ENCODE peak calls at places on chromosomes 1 and 21, in nine cellular contexts. A is fibroblast of lung, B is PC-3, S is IMR-90, F is trophoblast cell, G is GM23248, K is neural progenitor cell, V is HCT116, I is H9. C is an unnamed sample. For H3K27me3, the result is how much of the 10 kb centered on the place peaks cover.

GRCh38 chr1:62398377-62398776 is 38.5 kb upstream of the USP1 start:
- DNase-seq in A (peak), B (peak), S (peak), F (no peak), G (peak), K (no peak), V (no peak), I (no peak), C (peak)

GRCh38 chr1:215682232-215682631 is 115.1 kb downstream of the KCTD3 start:
- DNase-seq in A (no peak), B (peak), S (peak), F (no peak), G (peak), K (no peak), V (no peak), I (no peak), C (no peak)

GRCh38 chr1:55062801-55063561 is 23.6 kb downstream of the PCSK9 start:
- DNase-seq in A (no peak), B (no peak), S (no peak), F (no peak), G (no peak), K (no peak), V (no peak), I (peak), C (peak)

GRCh38 chr21:38311765-38312164 is 55.0 kb downstream of the KCNJ15 start:
- DNase-seq in A (peak), B (no peak), S (no peak), F (no peak), G (peak), K (no peak), V (no peak), I (no peak), C (no peak)

GRCh38 chr1:110605901-110606783 is at the start of gene KCNA2:
- DNase-seq in A (peak), B (no peak), S (no peak), F (no peak), G (peak), K (peak), V (no peak), I (peak), C (peak)

GRCh38 chr1:192831706-192832355 is 23.0 kb downstream of the RGS2 start:
- DNase-seq in A (peak), B (peak), S (peak), F (no peak), G (peak), K (no peak), V (no peak), I (no peak), C (no peak)

GRCh38 chr1:219066631-219067349 is 106.9 kb upstream of the LYPLAL1 start:
- DNase-seq in A (peak), B (peak), S (peak), F (peak), G (peak), K (no peak), V (peak), I (no peak), C (peak)

GRCh38 chr1:155134858-155135415 is 715 bp upstream of the SLC50A1 start:
- DNase-seq in A (peak), B (peak), S (peak), F (peak), G (peak), K (peak), V (peak), I (peak), C (peak)

GRCh38 chr1:247331526-247332214 is at the start of gene ZNF496:
- DNase-seq in A (peak), B (peak), S (peak), F (no peak), G (peak), K (peak), V (peak), I (peak), C (peak)

GRCh38 chr1:232635778-232636356 is 5.9 kb upstream of the SIPA1L2 start:
- DNase-seq in A (peak), B (peak), S (peak), F (no peak), G (peak), K (peak), V (no peak), I (no peak), C (peak)

GRCh38 chr1:71638081-71638766 is 557.4 kb upstream of the ZRANB2 start:
- DNase-seq in A (peak), B (peak), S (peak), F (no peak), G (peak), K (no peak), V (no peak), I (no peak), C (no peak)

GRCh38 chr1:226787638-226788037 is 48.6 kb upstream of the ITPKB start:
- DNase-seq in A (no peak), B (no peak), S (no peak), F (no peak), G (no peak), K (no peak), V (no peak), I (no peak), C (no peak)

GRCh38 chr1:187157115-187157514 is 328.4 kb downstream of the PLA2G4A start:
- DNase-seq in A (no peak), B (peak), S (peak), F (no peak), G (no peak), K (no peak), V (no peak), I (no peak), C (no peak)

GRCh38 chr1:231808116-231808515 is 181.5 kb downstream of the DISC1 start:
- DNase-seq in A (no peak), B (no peak), S (no peak), F (no peak), G (peak), K (no peak), V (no peak), I (no peak), C (no peak)

GRCh38 chr1:54153548-54154439 is 994 bp upstream of the CDCP2 start:
- DNase-seq in A (peak), B (peak), S (peak), F (no peak), G (peak), K (peak), V (no peak), I (peak), C (peak)

GRCh38 chr1:51961231-51961630 is 29.3 kb downstream of the RAB3B start:
- DNase-seq in A (no peak), B (no peak), S (no peak), F (no peak), G (no peak), K (no peak), V (no peak), I (no peak), C (no peak)

GRCh38 chr1:55741516-55741915 is 526.4 kb upstream of the USP24 start:
- DNase-seq in A (peak), B (no peak), S (peak), F (no peak), G (no peak), K (no peak), V (no peak), I (no peak), C (no peak)

GRCh38 chr1:190373705-190374336 is 103.8 kb downstream of the BRINP3 start:
- DNase-seq in A (peak), B (peak), S (peak), F (no peak), G (no peak), K (peak), V (peak), I (no peak), C (no peak)

DNA sequence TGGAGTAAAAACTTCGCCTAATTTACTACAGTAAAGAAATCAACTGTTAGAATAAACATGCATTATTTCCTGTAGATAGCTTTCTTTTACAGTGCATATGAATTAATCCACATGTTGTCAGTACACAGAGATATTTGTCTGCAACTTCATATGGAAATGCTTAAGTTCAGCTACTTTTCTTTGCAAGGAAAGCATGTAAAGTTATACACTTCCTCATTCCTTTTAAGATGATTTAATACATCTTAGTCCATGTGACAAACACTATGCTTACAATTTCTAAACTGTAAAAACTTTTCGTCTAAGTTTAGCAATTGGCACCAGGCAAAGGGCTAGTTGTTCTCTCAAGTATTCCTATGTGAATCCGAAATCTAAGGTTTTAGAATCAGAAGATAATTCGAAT is 1205.5 kb upstream of the ADGRL4 start:
- DNase-seq in A (no peak), B (no peak), S (peak), F (no peak), G (peak), K (no peak), V (no peak), I (no peak), C (no peak)
- H2AFZ ChIP-seq in A (peak), B (no peak), S (no peak), F (no peak), G (no peak), K (no peak), V (no peak), I (no peak), C (no peak)

GRCh38 chr1:15992187-15992553 is 11.9 kb upstream of the SRARP start:
- DNase-seq in A (no peak), B (no peak), S (no peak), F (no peak), G (no peak), K (no peak), V (no peak), I (no peak), C (no peak)
- H3K27me3 ChIP-seq in A (under half), B (under half), S (under half), F (under half), G (under half), K (under half), V (under half), I (under half), C (under half)

DNA sequence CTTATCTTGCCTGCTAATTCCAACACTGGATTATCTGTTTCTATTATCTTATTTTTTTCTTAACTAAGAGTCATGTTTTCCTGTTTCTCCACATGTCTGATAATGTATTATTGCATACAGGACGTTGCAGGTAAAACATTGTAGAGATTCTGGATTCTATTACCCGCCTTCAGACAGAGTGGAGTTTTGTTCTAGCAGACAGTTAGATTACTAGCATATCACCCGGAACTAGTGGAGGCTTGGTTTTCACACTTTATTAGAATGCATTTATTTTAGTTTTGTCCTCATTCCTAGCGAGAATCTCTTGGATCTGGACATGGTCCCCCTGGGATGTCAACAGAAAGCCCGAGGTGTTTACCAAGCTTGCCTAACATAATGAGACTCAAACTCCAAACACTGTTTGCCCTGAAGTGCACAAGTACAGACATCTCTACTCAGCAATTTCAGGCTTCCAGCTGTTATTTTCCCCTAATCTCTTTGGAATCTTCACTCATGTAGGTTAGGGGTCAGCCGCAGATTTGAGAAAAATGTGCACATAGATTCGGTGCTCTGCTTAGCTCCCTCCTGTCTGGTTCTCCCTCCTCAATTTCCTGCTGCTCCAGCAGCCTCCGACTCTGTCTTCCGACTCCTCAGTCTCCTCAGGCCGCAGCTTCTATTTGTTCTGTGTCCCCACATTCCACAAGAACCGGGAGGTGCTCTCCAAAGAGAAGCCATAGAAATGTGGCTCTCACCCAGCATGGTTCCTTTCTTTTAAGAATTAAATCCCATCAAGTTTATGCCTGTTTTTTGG is 36.8 kb upstream of the PTPRF start:
- DNase-seq in A (no peak), B (no peak), S (no peak), F (peak), G (no peak), K (peak), V (no peak), I (peak), C (no peak)
- H2AFZ ChIP-seq in A (peak), B (peak), S (peak), F (peak), G (peak), K (peak), V (no peak), I (peak), C (peak)

DNA sequence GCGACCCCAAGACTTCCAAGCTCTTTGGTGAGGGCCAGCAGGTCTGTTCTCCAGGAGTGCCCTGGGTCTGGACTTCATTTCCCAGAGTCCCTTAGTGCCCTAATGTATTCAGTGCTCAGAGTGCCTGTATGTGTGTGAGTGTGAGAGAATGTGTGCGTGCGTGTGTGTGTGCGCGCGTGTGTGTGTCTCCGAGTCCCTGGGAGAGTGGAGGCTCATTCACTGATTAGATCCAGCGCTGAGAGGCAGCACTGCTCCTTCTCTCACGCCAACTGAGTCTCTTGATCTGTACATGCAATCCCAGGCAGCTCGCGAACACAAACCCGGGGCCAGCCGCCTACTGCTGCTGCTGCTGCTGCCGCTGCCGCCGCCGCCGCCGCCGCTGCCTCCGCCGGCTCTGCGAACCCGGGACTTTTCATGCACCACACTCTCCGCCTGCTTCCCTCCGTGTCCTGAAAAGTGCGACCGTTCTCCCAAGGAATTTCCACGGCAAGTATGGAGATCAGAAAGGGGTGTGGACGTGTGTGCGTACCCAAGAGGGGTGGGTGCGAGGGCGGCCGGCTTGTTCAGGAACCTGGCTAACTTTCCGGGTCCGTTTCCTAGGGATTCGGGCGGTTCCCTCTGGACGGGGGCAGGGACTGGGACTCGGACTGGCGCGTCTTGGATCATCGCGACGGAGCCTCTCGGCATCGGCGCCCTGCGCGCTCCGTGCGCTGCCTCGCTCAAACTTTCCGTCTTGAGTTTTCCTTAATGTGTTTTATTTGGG is at the start of gene RNF220:
- DNase-seq in A (peak), B (peak), S (peak), F (peak), G (peak), K (peak), V (peak), I (peak), C (peak)
- H3K27me3 ChIP-seq in A (half or more), B (under half), S (half or more), F (under half), G (half or more), K (half or more), V (under half), I (under half), C (half or more)

GRCh38 chr1:160045653-160046052 is 13.9 kb upstream of the PIGM start:
- DNase-seq in A (no peak), B (no peak), S (no peak), F (no peak), G (no peak), K (no peak), V (no peak), I (no peak), C (no peak)

GRCh38 chr1:160048335-160048734 is 16.5 kb upstream of the PIGM start:
- DNase-seq in A (no peak), B (no peak), S (no peak), F (no peak), G (no peak), K (no peak), V (no peak), I (no peak), C (no peak)

GRCh38 chr1:160046494-160047115 is 14.8 kb upstream of the PIGM start:
- DNase-seq in A (peak), B (peak), S (peak), F (no peak), G (peak), K (peak), V (no peak), I (peak), C (peak)

GRCh38 chr1:160050619-160051018 is 18.8 kb upstream of the PIGM start:
- DNase-seq in A (no peak), B (no peak), S (no peak), F (no peak), G (no peak), K (no peak), V (no peak), I (no peak), C (no peak)

DNA sequence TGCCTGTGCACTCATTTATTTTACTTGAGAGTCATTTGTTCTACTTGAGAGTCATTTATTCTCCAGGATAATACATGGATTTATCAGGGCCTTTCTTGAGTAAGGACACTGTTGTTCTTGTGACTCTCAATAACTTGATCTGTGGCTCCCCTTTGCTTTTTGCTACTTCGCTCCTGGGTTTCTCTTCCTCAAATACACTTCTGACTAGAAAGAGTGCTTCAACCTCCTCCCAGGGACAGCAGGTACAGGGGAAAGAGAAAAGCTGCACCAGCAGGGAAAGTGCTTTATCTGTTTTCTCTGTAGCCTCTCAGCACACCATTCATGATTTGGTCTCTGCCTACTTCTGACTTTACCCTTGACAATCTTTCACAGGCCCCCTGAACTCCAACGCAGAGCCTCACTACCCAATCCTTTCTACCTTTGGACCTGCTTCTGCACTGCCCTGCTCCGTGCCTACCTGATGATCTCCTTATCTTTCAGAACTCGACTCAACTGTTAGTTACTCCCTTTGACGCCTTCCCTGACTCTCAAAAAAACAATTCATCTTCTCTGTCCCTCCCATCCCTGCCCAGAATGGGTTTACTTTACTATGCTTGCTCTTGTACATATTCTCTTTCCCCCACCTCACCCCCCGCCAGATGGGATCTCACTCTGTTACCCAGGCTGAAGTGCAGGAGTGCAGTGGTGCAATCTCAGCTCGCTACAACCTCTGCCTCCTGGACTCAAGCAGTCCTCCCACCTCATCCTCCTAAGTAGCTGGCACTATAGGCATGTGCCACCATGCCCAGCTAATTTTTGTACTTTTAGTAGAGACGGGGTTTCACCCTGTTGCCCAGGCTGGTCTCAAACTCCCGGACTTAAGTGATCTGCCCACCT is 15.6 kb upstream of the PIGM start:
- DNase-seq in A (no peak), B (no peak), S (no peak), F (no peak), G (no peak), K (no peak), V (no peak), I (no peak), C (no peak)
- H2AFZ ChIP-seq in A (no peak), B (peak), S (peak), F (no peak), G (peak), K (peak), V (peak), I (no peak), C (peak)

GRCh38 chr1:147771216-147772125 is 11.1 kb upstream of the GJA5 start:
- DNase-seq in A (no peak), B (peak), S (peak), F (no peak), G (peak), K (no peak), V (no peak), I (no peak), C (no peak)
- H3K27me3 ChIP-seq in A (under half), B (under half), S (under half), F (under half), G (under half), K (under half), V (under half), I (under half), C (under half)

GRCh38 chr1:43171312-43171875 is 696 bp downstream of the EBNA1BP2 start:
- DNase-seq in A (peak), B (no peak), S (peak), F (no peak), G (peak), K (peak), V (no peak), I (no peak), C (peak)
- H2AFZ ChIP-seq in A (peak), B (peak), S (peak), F (peak), G (peak), K (peak), V (no peak), I (no peak), C (peak)

GRCh38 chr1:22678522-22678896 is 25.5 kb downstream of the C1QB start:
- DNase-seq in A (no peak), B (no peak), S (no peak), F (no peak), G (no peak), K (no peak), V (no peak), I (no peak), C (no peak)

GRCh38 chr1:22683547-22683946 is 27.1 kb upstream of the EPHB2 start:
- DNase-seq in A (no peak), B (no peak), S (no peak), F (no peak), G (no peak), K (no peak), V (no peak), I (no peak), C (peak)

GRCh38 chr1:22681564-22682276 is 28.7 kb downstream of the C1QB start:
- DNase-seq in A (no peak), B (no peak), S (no peak), F (no peak), G (no peak), K (no peak), V (no peak), I (no peak), C (no peak)

GRCh38 chr1:22677861-22678521 is 25.0 kb downstream of the C1QB start:
- DNase-seq in A (no peak), B (no peak), S (no peak), F (no peak), G (no peak), K (no peak), V (no peak), I (no peak), C (no peak)

DNA sequence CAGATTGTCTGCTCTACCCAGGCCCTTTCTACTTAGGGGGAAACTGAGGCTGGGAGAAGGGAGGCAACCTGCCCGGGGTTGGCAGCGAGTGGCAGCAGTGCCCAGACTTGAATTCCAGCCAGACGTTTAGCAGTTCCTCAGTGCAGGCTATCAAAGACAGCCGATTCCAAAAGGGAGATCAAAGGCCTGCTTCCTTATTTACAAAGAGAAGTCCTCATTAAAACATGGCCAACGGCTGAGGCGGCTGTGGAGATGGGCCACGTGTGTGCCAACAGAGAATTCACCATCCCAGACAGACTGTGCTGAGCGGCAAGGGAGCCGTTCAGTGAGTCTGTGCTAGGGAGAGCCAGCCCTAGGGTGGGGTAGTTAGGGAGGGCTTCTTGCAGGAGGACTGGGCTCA is 27.7 kb downstream of the C1QB start:
- DNase-seq in A (no peak), B (no peak), S (no peak), F (no peak), G (no peak), K (no peak), V (no peak), I (no peak), C (no peak)
- H3K27me3 ChIP-seq in A (under half), B (under half), S (under half), F (under half), G (under half), K (under half), V (under half), I (under half), C (under half)

C was measured in osteoblast.